ENCODE peak calls at places on chromosome 6, in four cellular contexts. I is breast epithelium, L is SK-N-SH, H is IMR-90. E is an unnamed sample.

GRCh38 chr6:105509506-105510331 is 106.8 kb upstream of the PREP start:
- DNase-seq in I (no peak), L (peak; percentile 4), H (peak; percentile 56), E (peak; percentile 80)

GRCh38 chr6:15247214-15247749 is 1.4 kb downstream of the JARID2 start:
- DNase-seq in I (no peak), L (no peak), H (no peak), E (no peak)

GRCh38 chr6:108996208-108996607 is 98.4 kb downstream of the SESN1 start:
- DNase-seq in I (no peak), L (no peak), H (no peak), E (no peak)

GRCh38 chr6:158373209-158373608 is 60.9 kb downstream of the TULP4 start:
- DNase-seq in I (no peak), L (no peak), H (no peak), E (no peak)

GRCh38 chr6:15551262-15551661 is 111.6 kb downstream of the DTNBP1 start:
- DNase-seq in I (no peak), L (no peak), H (no peak), E (no peak)

GRCh38 chr6:90918361-90918760 is 331.5 kb upstream of the MAP3K7 start:
- DNase-seq in I (no peak), L (no peak), H (no peak), E (no peak)

GRCh38 chr6:30964075-30964474 is 19.4 kb upstream of the MUC21 start:
- DNase-seq in I (no peak), L (no peak), H (no peak), E (no peak)

GRCh38 chr6:129032602-129033001 is 149.7 kb downstream of the LAMA2 start:
- DNase-seq in I (no peak), L (no peak), H (no peak), E (no peak)

GRCh38 chr6:9744119-9744518 is 670.8 kb downstream of the TFAP2A start:
- DNase-seq in I (no peak), L (no peak), H (no peak), E (no peak)

GRCh38 chr6:139539852-139540251 is 165.4 kb upstream of the CITED2 start:
- DNase-seq in I (no peak), L (peak; percentile 6), H (peak; percentile 98), E (no peak)

GRCh38 chr6:123658848-123659247 is 22.1 kb upstream of the TRDN start:
- DNase-seq in I (no peak), L (no peak), H (no peak), E (no peak)

GRCh38 chr6:159966981-159967380 is 1.9 kb upstream of the IGF2R start:
- DNase-seq in I (no peak), L (no peak), H (peak; percentile 48), E (no peak)

GRCh38 chr6:157240059-157240959 is 83.0 kb downstream of the TMEM242 start:
- DNase-seq in I (no peak), L (no peak), H (peak; percentile 41), E (peak; percentile 90)

GRCh38 chr6:19837511-19838441 is 606 bp downstream of the ID4 start:
- DNase-seq in I (peak; percentile 52), L (peak; percentile 75), H (peak; percentile 38), E (peak; percentile 70)

GRCh38 chr6:145733770-145734169 is 1.6 kb downstream of the EPM2A start:
- DNase-seq in I (no peak), L (no peak), H (peak; percentile 2), E (no peak)

GRCh38 chr6:125533710-125534397 is 215.6 kb upstream of the HEY2 start:
- DNase-seq in I (no peak), L (no peak), H (no peak), E (no peak)

GRCh38 chr6:3795836-3796395 is 44.4 kb upstream of the PXDC1 start:
- DNase-seq in I (no peak), L (no peak), H (no peak), E (no peak)

GRCh38 chr6:164825386-164825785 is 484.0 kb downstream of the C6orf118 start:
- DNase-seq in I (no peak), L (no peak), H (no peak), E (no peak)
- H3K9me3 ChIP-seq in I (no peaks in the 10 kb centered on the region), L (peaks cover 10% of the 10 kb centered on the region), H (peaks cover 21% of the 10 kb centered on the region), E (no peaks in the 10 kb centered on the region)

GRCh38 chr6:70957284-70957617 is 391 bp upstream of the B3GAT2 start:
- DNase-seq in I (no peak), L (no peak), H (no peak), E (no peak)

GRCh38 chr6:70955441-70956190 is 1.2 kb downstream of the B3GAT2 start:
- DNase-seq in I (peak; percentile 83), L (peak; percentile 91), H (peak; percentile 65), E (peak; percentile 90)

GRCh38 chr6:70956191-70956450 is 739 bp downstream of the B3GAT2 start:
- DNase-seq in I (no peak), L (no peak), H (no peak), E (no peak)

GRCh38 chr6:70956451-70957283 is at the start of gene B3GAT2:
- DNase-seq in I (no peak), L (peak; percentile 70), H (peak; percentile 3), E (peak; percentile 32)

GRCh38 chr6:70954750-70955149 is 2.1 kb downstream of the B3GAT2 start:
- DNase-seq in I (no peak), L (no peak), H (no peak), E (no peak)
- H3K36me3 ChIP-seq in I (no peaks in the 10 kb centered on the region), L (no peaks in the 10 kb centered on the region), H (no peaks in the 10 kb centered on the region), E (no peaks in the 10 kb centered on the region)

DNA sequence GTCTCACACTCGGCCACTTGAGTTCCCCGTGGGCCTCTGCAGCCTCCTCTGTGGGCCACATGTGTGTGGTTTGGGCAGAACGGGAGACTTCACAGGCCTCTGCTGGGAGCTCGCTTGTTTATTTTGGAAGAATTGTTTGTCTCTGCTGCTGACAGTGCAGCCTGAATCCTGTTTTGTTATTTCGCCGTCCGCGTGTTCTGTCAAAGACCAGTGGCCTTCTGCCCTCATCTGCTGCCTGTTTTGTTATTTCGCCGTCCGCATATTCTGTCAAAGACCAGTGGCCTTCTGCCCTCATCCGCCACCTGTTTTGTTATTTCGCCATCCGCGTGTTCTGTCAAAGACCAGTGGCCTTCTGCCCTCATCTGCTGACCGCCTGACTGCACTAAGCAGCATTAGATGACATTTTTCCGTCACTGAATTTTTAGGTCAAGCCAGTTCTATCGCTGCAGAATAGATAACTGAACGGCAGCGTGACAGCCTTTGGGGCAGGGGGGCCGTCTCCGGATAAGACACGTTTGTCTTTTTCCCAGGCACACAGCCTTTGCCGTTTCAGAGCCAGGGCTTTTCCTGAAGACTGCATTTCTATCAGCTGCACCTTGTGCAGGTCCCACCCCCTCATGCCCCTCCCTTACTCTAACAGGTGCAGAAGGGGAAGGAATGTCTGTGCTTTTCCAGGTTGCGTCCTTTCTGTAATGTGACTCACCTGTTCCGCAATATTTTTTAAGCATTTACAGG is 158.5 kb upstream of the AFDN start:
- DNase-seq in I (no peak), L (no peak), H (no peak), E (no peak)
- H3K9me3 ChIP-seq in I (no peaks in the 10 kb centered on the region), L (no peaks in the 10 kb centered on the region), H (peaks cover 74% of the 10 kb centered on the region), E (no peaks in the 10 kb centered on the region)

GRCh38 chr6:36506617-36507016 is 40.7 kb downstream of the STK38 start:
- DNase-seq in I (no peak), L (no peak), H (peak; percentile 24), E (no peak)
- H3K36me3 ChIP-seq in I (no peaks in the 10 kb centered on the region), L (peaks cover 55% of the 10 kb centered on the region), H (peaks cover 19% of the 10 kb centered on the region), E (peaks cover 53% of the 10 kb centered on the region)

DNA sequence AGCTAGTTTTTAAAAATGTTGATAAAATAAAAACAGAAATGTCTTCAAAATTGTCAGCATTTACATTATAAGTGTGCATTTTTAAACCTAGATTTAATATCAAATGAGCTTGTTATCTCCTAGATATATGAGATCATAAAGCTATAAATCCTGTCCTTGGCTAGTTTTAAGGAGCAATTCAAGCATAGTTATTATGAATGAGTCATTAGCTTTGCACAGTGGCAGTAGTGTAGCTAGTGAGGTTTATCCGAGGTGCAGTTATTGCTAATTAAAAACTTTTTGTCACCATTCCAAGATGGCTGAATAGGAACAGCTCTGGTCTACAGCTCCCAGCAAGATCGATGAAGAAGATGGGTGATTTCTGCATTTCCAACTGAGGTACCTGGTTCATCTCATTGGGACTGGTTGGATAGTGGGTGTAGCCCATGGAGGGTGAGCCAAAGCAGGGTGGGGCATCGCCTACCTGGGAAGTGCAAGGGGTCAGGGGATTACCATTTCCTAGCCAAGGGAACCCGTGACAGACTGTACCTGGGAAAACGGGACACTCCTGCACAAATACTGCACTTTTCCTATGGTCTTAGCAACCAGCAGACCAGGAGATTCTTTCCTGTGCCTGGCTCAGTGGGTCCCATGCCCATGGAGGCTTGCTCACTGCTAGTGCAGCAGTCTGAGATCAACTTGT is 108.8 kb upstream of the SYNCRIP start:
- DNase-seq in I (no peak), L (no peak), H (no peak), E (no peak)
- H3K9me3 ChIP-seq in I (no peaks in the 10 kb centered on the region), L (no peaks in the 10 kb centered on the region), H (no peaks in the 10 kb centered on the region), E (no peaks in the 10 kb centered on the region)

DNA sequence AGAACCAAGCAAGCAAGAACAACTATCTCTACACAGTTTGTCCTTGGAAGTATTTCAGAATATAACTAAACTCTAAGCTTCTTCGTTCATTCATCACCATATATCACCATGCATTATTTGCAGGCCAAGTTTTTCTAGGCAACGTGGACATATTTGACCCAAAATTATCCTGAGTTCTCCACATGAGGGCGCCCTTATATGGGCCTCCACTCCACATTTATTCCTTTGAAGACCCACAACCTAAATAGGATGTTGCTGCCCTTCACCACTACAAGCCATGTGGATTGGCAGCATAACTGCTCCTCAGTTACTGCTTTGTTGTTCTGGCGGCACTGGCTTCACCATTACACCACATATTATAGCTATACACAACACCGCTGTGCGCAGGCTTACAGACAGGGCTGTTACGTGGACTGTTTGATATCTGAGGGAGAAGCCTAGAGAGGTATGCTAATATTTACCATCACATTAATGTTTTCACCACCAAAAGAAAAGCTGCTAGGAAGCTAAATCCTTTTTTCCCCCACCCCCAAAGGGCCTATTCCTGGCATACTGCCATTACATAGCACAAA is 411.8 kb downstream of the C6orf118 start:
- DNase-seq in I (no peak), L (no peak), H (no peak), E (peak; percentile 19)
- H3K36me3 ChIP-seq in I (no peaks in the 10 kb centered on the region), L (no peaks in the 10 kb centered on the region), H (no peaks in the 10 kb centered on the region), E (no peaks in the 10 kb centered on the region)

GRCh38 chr6:67676892-67677291 is 958.2 kb upstream of the ADGRB3 start:
- DNase-seq in I (no peak), L (no peak), H (no peak), E (no peak)
- H3K9me3 ChIP-seq in I (peaks cover 11% of the 10 kb centered on the region), L (no peaks in the 10 kb centered on the region), H (no peaks in the 10 kb centered on the region), E (peaks cover 6% of the 10 kb centered on the region)

GRCh38 chr6:36598326-36598725 is 4.2 kb downstream of the SRSF3 start:
- DNase-seq in I (no peak), L (no peak), H (no peak), E (no peak)
- H3K36me3 ChIP-seq in I (peaks cover 4% of the 10 kb centered on the region), L (peaks cover 67% of the 10 kb centered on the region), H (peaks cover 51% of the 10 kb centered on the region), E (peaks cover 87% of the 10 kb centered on the region)

DNA sequence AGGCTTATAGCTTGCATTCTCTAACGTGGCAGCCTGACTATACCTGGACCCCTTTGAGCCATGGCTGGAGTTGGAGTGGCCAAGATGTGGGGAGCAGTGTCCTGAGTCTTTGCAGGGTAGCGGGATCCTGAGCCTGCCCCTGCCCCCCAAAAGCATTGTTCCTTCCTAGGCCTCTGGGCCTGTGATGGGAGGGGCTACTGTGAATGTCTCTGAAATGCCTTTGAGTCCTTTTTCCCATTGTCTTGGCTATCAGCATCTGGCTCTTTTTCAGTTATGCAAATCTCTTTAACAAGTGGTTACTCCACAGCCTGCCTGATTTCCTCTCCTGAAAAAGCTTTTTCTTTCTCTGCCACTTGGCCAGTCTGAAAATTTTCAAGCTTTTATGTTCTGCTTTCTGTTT is 17.0 kb upstream of the PRL start:
- DNase-seq in I (no peak), L (no peak), H (no peak), E (no peak)
- H3K9me3 ChIP-seq in I (peaks cover 15% of the 10 kb centered on the region), L (peaks cover 12% of the 10 kb centered on the region), H (peaks cover 11% of the 10 kb centered on the region), E (peaks cover 21% of the 10 kb centered on the region)

E was measured in WERI-Rb-1.